ENCODE peak calls at places on chromosomes 12 and 14, in six cellular contexts. A is lung; Z is naive thymus-derived CD8-positive, alpha-beta T cell; H is cardiac septum; E is right cardiac atrium; R is sigmoid colon. S is an unnamed sample.

GRCh38 chr14:90179357-90179756 is 77.0 kb upstream of the PSMC1 start:
- DNase-seq in A (no peak), Z (no peak), H (no peak), E (no peak), R (no peak), S (no peak)

GRCh38 chr14:56100556-56100955 is 17.7 kb upstream of the PELI2 start:
- DNase-seq in A (no peak), Z (no peak), H (no peak), E (no peak), R (no peak), S (no peak)

GRCh38 chr12:57044856-57045255 is 5.1 kb downstream of the MYO1A start:
- DNase-seq in A (no peak), Z (no peak), H (no peak), E (no peak), R (no peak), S (no peak)

GRCh38 chr12:104672501-104673265 is 215.9 kb downstream of the CHST11 start:
- DNase-seq in A (no peak), Z (no peak), H (peak), E (peak), R (peak), S (no peak)

GRCh38 chr12:12837025-12837872 is 24.1 kb downstream of the DDX47 start:
- DNase-seq in A (no peak), Z (no peak), H (no peak), E (peak), R (no peak), S (no peak)

GRCh38 chr12:89414851-89415250 is 62.5 kb upstream of the DUSP6 start:
- DNase-seq in A (no peak), Z (no peak), H (no peak), E (no peak), R (no peak), S (no peak)

GRCh38 chr12:39354955-39355354 is 88.0 kb downstream of the KIF21A start:
- DNase-seq in A (no peak), Z (no peak), H (no peak), E (no peak), R (no peak), S (no peak)

GRCh38 chr14:68785817-68786490 is 6.9 kb downstream of the ZFP36L1 start:
- DNase-seq in A (no peak), Z (peak), H (peak), E (no peak), R (peak), S (peak)

GRCh38 chr14:61891251-61891650 is 129.0 kb downstream of the SNAPC1 start:
- DNase-seq in A (no peak), Z (no peak), H (no peak), E (no peak), R (no peak), S (no peak)

GRCh38 chr12:121345151-121345810 is 6.9 kb downstream of the ANAPC5 start:
- DNase-seq in A (no peak), Z (no peak), H (no peak), E (no peak), R (no peak), S (no peak)

GRCh38 chr12:122064034-122064777 is 14.3 kb upstream of the MLXIP start:
- DNase-seq in A (peak), Z (peak), H (peak), E (peak), R (peak), S (no peak)

GRCh38 chr12:93990832-93991748 is 157.3 kb upstream of the PLXNC1 start:
- DNase-seq in A (no peak), Z (no peak), H (no peak), E (peak), R (peak), S (no peak)

GRCh38 chr12:130873825-130874224 is 2.0 kb downstream of the RAN start:
- DNase-seq in A (no peak), Z (no peak), H (peak), E (no peak), R (no peak), S (no peak)

GRCh38 chr12:117363953-117364486 is 2.6 kb upstream of the NOS1 start:
- DNase-seq in A (no peak), Z (no peak), H (peak), E (no peak), R (no peak), S (no peak)

GRCh38 chr12:6775775-6776174 is 3.5 kb downstream of the LAG3 start:
- DNase-seq in A (no peak), Z (no peak), H (no peak), E (no peak), R (no peak), S (no peak)

GRCh38 chr12:109861689-109862314 is 18.5 kb downstream of the GLTP start:
- DNase-seq in A (no peak), Z (no peak), H (no peak), E (no peak), R (no peak), S (no peak)

GRCh38 chr14:97603201-97603600 is 806.0 kb downstream of the VRK1 start:
- DNase-seq in A (no peak), Z (peak), H (no peak), E (no peak), R (no peak), S (peak)

GRCh38 chr14:91482278-91483023 is 27.7 kb downstream of the PPP4R3A start:
- DNase-seq in A (no peak), Z (no peak), H (no peak), E (no peak), R (no peak), S (no peak)

GRCh38 chr14:55715889-55716288 is 135.9 kb downstream of the KTN1 start:
- DNase-seq in A (no peak), Z (no peak), H (no peak), E (no peak), R (peak), S (no peak)

GRCh38 chr14:68815288-68816182 is 22.7 kb upstream of the ZFP36L1 start:
- DNase-seq in A (no peak), Z (no peak), H (no peak), E (peak), R (peak), S (no peak)

GRCh38 chr14:50007123-50007903 is 109.1 kb downstream of the VCPKMT start:
- DNase-seq in A (no peak), Z (no peak), H (no peak), E (no peak), R (no peak), S (no peak)

GRCh38 chr12:48482198-48482597 is at the start of gene C12orf54:
- DNase-seq in A (no peak), Z (no peak), H (no peak), E (no peak), R (no peak), S (no peak)

GRCh38 chr12:614727-615060 is 48.6 kb downstream of the NINJ2 start:
- DNase-seq in A (no peak), Z (no peak), H (no peak), E (no peak), R (no peak), S (no peak)